ENCODE peak calls at places on chromosomes 1 and 21, in nine cellular contexts. One of them, this sample, is unnamed.

GRCh38 chr1:56411484-56412180 is 167.7 kb downstream of the PLPP3 start:
- DNase-seq in choroid plexus epithelial cell: no peak
- DNase-seq in IMR-90: no peak
- DNase-seq in heart right ventricle: peak; percentile 40
- DNase-seq in cardiac fibroblast: no peak
- DNase-seq in AG04449: no peak
- DNase-seq in fibroblast of mammary gland: peak; percentile 21
- DNase-seq in A549: no peak
- DNase-seq in cardiac muscle cell: peak; percentile 66
- DNase-seq in this sample: no peak

GRCh38 chr1:178033019-178033418 is 60.9 kb upstream of the RASAL2 start:
- DNase-seq in AG04449: no peak
- DNase-seq in cardiac muscle cell: no peak
- DNase-seq in heart right ventricle: no peak
- DNase-seq in choroid plexus epithelial cell: no peak
- DNase-seq in fibroblast of mammary gland: no peak
- DNase-seq in A549: no peak
- DNase-seq in cardiac fibroblast: no peak
- DNase-seq in IMR-90: no peak
- DNase-seq in this sample: no peak

GRCh38 chr1:55877440-55878232 is 662.5 kb upstream of the USP24 start:
- DNase-seq in IMR-90: peak; percentile 28
- DNase-seq in fibroblast of mammary gland: no peak
- DNase-seq in cardiac muscle cell: peak; percentile 11
- DNase-seq in cardiac fibroblast: no peak
- DNase-seq in A549: no peak
- DNase-seq in heart right ventricle: no peak
- DNase-seq in AG04449: no peak
- DNase-seq in choroid plexus epithelial cell: no peak
- DNase-seq in this sample: no peak

GRCh38 chr1:192967901-192968300 is 91.3 kb downstream of the UCHL5 start:
- DNase-seq in cardiac fibroblast: no peak
- DNase-seq in IMR-90: peak; percentile 5
- DNase-seq in AG04449: no peak
- DNase-seq in cardiac muscle cell: no peak
- DNase-seq in fibroblast of mammary gland: no peak
- DNase-seq in A549: no peak
- DNase-seq in heart right ventricle: no peak
- DNase-seq in choroid plexus epithelial cell: no peak
- DNase-seq in this sample: no peak

GRCh38 chr1:177239792-177240191 is 69.0 kb downstream of the BRINP2 start:
- DNase-seq in A549: no peak
- DNase-seq in cardiac fibroblast: no peak
- DNase-seq in cardiac muscle cell: no peak
- DNase-seq in heart right ventricle: no peak
- DNase-seq in IMR-90: no peak
- DNase-seq in choroid plexus epithelial cell: no peak
- DNase-seq in AG04449: no peak
- DNase-seq in fibroblast of mammary gland: peak; percentile 26
- DNase-seq in this sample: no peak

GRCh38 chr1:41773842-41774241 is 144.9 kb downstream of the HIVEP3 start:
- DNase-seq in choroid plexus epithelial cell: no peak
- DNase-seq in cardiac fibroblast: no peak
- DNase-seq in cardiac muscle cell: no peak
- DNase-seq in fibroblast of mammary gland: no peak
- DNase-seq in heart right ventricle: no peak
- DNase-seq in A549: no peak
- DNase-seq in IMR-90: no peak
- DNase-seq in AG04449: no peak
- DNase-seq in this sample: no peak

GRCh38 chr1:181676269-181676668 is 193.0 kb downstream of the CACNA1E start:
- DNase-seq in choroid plexus epithelial cell: peak; percentile 2
- DNase-seq in heart right ventricle: no peak
- DNase-seq in fibroblast of mammary gland: peak; percentile 45
- DNase-seq in AG04449: no peak
- DNase-seq in cardiac muscle cell: peak; percentile 1
- DNase-seq in cardiac fibroblast: peak; percentile 4
- DNase-seq in IMR-90: peak; percentile 4
- DNase-seq in A549: peak; percentile 46
- DNase-seq in this sample: peak; percentile 3

GRCh38 chr1:28205243-28205642 is 27.6 kb downstream of the DNAJC8 start:
- DNase-seq in heart right ventricle: no peak
- DNase-seq in cardiac muscle cell: no peak
- DNase-seq in IMR-90: no peak
- DNase-seq in fibroblast of mammary gland: no peak
- DNase-seq in choroid plexus epithelial cell: no peak
- DNase-seq in A549: no peak
- DNase-seq in AG04449: no peak
- DNase-seq in cardiac fibroblast: no peak
- DNase-seq in this sample: no peak

GRCh38 chr21:41370840-41371697 is 9.2 kb downstream of the MX2 start:
- DNase-seq in fibroblast of mammary gland: peak; percentile 68
- DNase-seq in A549: no peak
- DNase-seq in IMR-90: no peak
- DNase-seq in AG04449: no peak
- DNase-seq in cardiac muscle cell: peak; percentile 26
- DNase-seq in choroid plexus epithelial cell: no peak
- DNase-seq in cardiac fibroblast: no peak
- DNase-seq in heart right ventricle: no peak
- DNase-seq in this sample: no peak

GRCh38 chr1:173823776-173824314 is 628 bp upstream of the DARS2 start:
- DNase-seq in fibroblast of mammary gland: peak; percentile 60
- DNase-seq in A549: no peak
- DNase-seq in heart right ventricle: no peak
- DNase-seq in cardiac muscle cell: peak; percentile 1
- DNase-seq in IMR-90: peak; percentile 20
- DNase-seq in AG04449: no peak
- DNase-seq in cardiac fibroblast: peak; percentile 54
- DNase-seq in choroid plexus epithelial cell: no peak
- DNase-seq in this sample: no peak

GRCh38 chr21:39033878-39034589 is 149.2 kb downstream of the PSMG1 start:
- DNase-seq in A549: no peak
- DNase-seq in heart right ventricle: no peak
- DNase-seq in IMR-90: no peak
- DNase-seq in cardiac muscle cell: peak; percentile 49
- DNase-seq in cardiac fibroblast: peak; percentile 53
- DNase-seq in AG04449: no peak
- DNase-seq in fibroblast of mammary gland: no peak
- DNase-seq in choroid plexus epithelial cell: peak; percentile 64
- DNase-seq in this sample: no peak

GRCh38 chr1:199313444-199313843 is 674.6 kb downstream of the PTPRC start:
- DNase-seq in fibroblast of mammary gland: no peak
- DNase-seq in IMR-90: no peak
- DNase-seq in heart right ventricle: no peak
- DNase-seq in AG04449: no peak
- DNase-seq in cardiac fibroblast: no peak
- DNase-seq in choroid plexus epithelial cell: no peak
- DNase-seq in cardiac muscle cell: peak; percentile 27
- DNase-seq in A549: no peak
- DNase-seq in this sample: no peak

GRCh38 chr1:10031461-10031860 is 1.3 kb upstream of the UBE4B start:
- DNase-seq in choroid plexus epithelial cell: peak; percentile 67
- DNase-seq in IMR-90: peak; percentile 75
- DNase-seq in AG04449: peak; percentile 63
- DNase-seq in A549: peak; percentile 5
- DNase-seq in cardiac muscle cell: peak; percentile 58
- DNase-seq in fibroblast of mammary gland: no peak
- DNase-seq in heart right ventricle: no peak
- DNase-seq in cardiac fibroblast: peak; percentile 76
- DNase-seq in this sample: no peak

GRCh38 chr1:40755052-40755451 is 28.5 kb upstream of the KCNQ4 start:
- DNase-seq in heart right ventricle: no peak
- DNase-seq in choroid plexus epithelial cell: peak; percentile 66
- DNase-seq in A549: no peak
- DNase-seq in fibroblast of mammary gland: peak; percentile 62
- DNase-seq in cardiac muscle cell: peak; percentile 73
- DNase-seq in IMR-90: no peak
- DNase-seq in AG04449: no peak
- DNase-seq in cardiac fibroblast: peak; percentile 84
- DNase-seq in this sample: no peak

GRCh38 chr1:153961421-153961820 is 1.9 kb downstream of the SLC39A1 start:
- DNase-seq in heart right ventricle: no peak
- DNase-seq in fibroblast of mammary gland: no peak
- DNase-seq in choroid plexus epithelial cell: no peak
- DNase-seq in cardiac fibroblast: no peak
- DNase-seq in A549: no peak
- DNase-seq in AG04449: no peak
- DNase-seq in IMR-90: no peak
- DNase-seq in cardiac muscle cell: no peak
- DNase-seq in this sample: no peak
- H3K4me3 ChIP-seq in heart right ventricle: no peak overlapping the region
- H3K4me3 ChIP-seq in fibroblast of mammary gland: no peak overlapping the region
- H3K4me3 ChIP-seq in choroid plexus epithelial cell: no peak overlapping the region
- H3K4me3 ChIP-seq in cardiac fibroblast: peak overlapping the region; percentile 83
- H3K4me3 ChIP-seq in A549: no peak overlapping the region
- H3K4me3 ChIP-seq in AG04449: peak overlapping the region; percentile 85
- H3K4me3 ChIP-seq in IMR-90: no peak overlapping the region
- H3K4me3 ChIP-seq in cardiac muscle cell: no peak overlapping the region
- H3K4me3 ChIP-seq in this sample: peak overlapping the region; percentile 89

GRCh38 chr21:44654576-44654950 is at the start of gene KRTAP12-4:
- DNase-seq in IMR-90: no peak
- DNase-seq in fibroblast of mammary gland: no peak
- DNase-seq in AG04449: no peak
- DNase-seq in heart right ventricle: no peak
- DNase-seq in A549: no peak
- DNase-seq in choroid plexus epithelial cell: no peak
- DNase-seq in cardiac fibroblast: no peak
- DNase-seq in cardiac muscle cell: no peak
- DNase-seq in this sample: no peak
- TF ChIP-seq CTCF in IMR-90: no peak
- TF ChIP-seq CTCF in fibroblast of mammary gland: no peak
- TF ChIP-seq CTCF in AG04449: no peak
- TF ChIP-seq CTCF in heart right ventricle: no peak
- TF ChIP-seq CTCF in A549: no peak
- TF ChIP-seq CTCF in choroid plexus epithelial cell: no peak
- TF ChIP-seq CTCF in cardiac fibroblast: no peak
- TF ChIP-seq CTCF in cardiac muscle cell: no peak
- TF ChIP-seq CTCF in this sample: no peak

GRCh38 chr1:2414297-2414958 is 2.1 kb upstream of the PEX10 start:
- DNase-seq in cardiac muscle cell: peak; percentile 68
- DNase-seq in choroid plexus epithelial cell: peak; percentile 59
- DNase-seq in fibroblast of mammary gland: peak; percentile 49
- DNase-seq in A549: peak; percentile 57
- DNase-seq in heart right ventricle: peak; percentile 77
- DNase-seq in IMR-90: peak; percentile 34
- DNase-seq in cardiac fibroblast: peak; percentile 69
- DNase-seq in AG04449: no peak
- DNase-seq in this sample: peak; percentile 16
- H3K4me3 ChIP-seq in cardiac muscle cell: no peak overlapping the region
- H3K4me3 ChIP-seq in choroid plexus epithelial cell: no peak overlapping the region
- H3K4me3 ChIP-seq in fibroblast of mammary gland: no peak overlapping the region
- H3K4me3 ChIP-seq in A549: peak overlapping the region; percentile 64
- H3K4me3 ChIP-seq in heart right ventricle: no peak overlapping the region
- H3K4me3 ChIP-seq in IMR-90: no peak overlapping the region
- H3K4me3 ChIP-seq in cardiac fibroblast: no peak overlapping the region
- H3K4me3 ChIP-seq in AG04449: no peak overlapping the region
- H3K4me3 ChIP-seq in this sample: no peak overlapping the region

DNA sequence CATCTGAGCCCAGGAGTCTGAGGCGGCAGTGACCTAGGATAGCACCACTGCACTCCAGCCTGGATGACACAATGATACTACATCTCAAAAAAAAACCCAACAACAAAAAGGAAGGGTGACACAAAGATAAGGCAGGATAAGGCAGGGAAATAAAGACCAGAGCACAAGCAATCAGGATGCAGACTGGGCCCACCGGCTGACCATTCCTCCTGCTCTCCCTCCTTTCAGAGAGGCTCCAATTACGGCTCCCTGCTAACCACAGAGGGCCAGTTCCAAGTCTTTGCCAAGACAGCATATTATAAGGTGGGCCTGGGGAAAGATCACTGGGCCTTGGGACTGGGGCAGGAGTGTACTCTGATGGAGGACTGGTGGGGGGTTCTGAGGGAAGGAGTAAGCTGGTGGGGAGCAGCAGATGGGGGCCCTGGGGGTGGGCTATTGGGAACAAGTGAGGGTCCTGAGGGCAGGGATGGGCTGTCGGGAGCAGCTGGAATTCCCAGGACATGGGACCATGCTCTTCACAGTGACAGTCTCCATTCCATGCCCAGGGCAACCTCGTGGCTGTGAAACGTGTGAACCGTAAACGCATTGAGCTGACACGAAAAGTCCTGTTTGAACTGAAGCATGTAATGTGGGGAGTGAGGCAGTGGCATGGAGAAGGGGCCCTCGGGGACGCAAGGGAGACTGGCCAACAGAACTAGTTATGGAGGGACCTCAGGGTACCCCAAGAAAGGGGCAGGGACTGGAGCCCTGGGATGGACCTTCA is 7.3 kb downstream of the NPR1 start:
- DNase-seq in cardiac muscle cell: no peak
- DNase-seq in cardiac fibroblast: no peak
- DNase-seq in IMR-90: no peak
- DNase-seq in AG04449: no peak
- DNase-seq in heart right ventricle: no peak
- DNase-seq in fibroblast of mammary gland: no peak
- DNase-seq in choroid plexus epithelial cell: no peak
- DNase-seq in A549: no peak
- DNase-seq in this sample: no peak
- TF ChIP-seq CTCF in cardiac muscle cell: no peak
- TF ChIP-seq CTCF in cardiac fibroblast: no peak
- TF ChIP-seq CTCF in IMR-90: no peak
- TF ChIP-seq CTCF in AG04449: no peak
- TF ChIP-seq CTCF in heart right ventricle: no peak
- TF ChIP-seq CTCF in fibroblast of mammary gland: no peak
- TF ChIP-seq CTCF in choroid plexus epithelial cell: no peak
- TF ChIP-seq CTCF in A549: no peak
- TF ChIP-seq CTCF in this sample: no peak

DNA sequence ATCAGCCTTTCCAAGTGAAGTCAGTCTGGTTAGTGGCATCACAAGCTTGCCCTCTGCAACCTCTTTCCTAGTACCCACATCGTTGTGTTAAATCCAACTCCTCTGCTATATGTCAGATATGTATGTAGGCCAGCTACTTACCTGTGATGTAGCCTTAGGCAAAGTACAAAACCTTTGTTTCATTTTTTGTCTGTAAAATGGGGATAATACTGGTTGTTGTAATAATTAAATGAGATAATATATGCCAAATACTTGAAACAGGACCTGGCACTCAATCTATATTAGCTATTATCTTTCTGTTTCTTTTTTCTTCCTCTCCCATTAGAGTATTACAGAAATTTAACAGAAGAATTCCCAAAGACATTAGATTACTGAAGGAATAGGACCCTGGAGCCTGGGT is 1.2 kb downstream of the PCP4L1 start:
- DNase-seq in fibroblast of mammary gland: no peak
- DNase-seq in IMR-90: no peak
- DNase-seq in A549: no peak
- DNase-seq in cardiac muscle cell: no peak
- DNase-seq in cardiac fibroblast: no peak
- DNase-seq in choroid plexus epithelial cell: no peak
- DNase-seq in AG04449: no peak
- DNase-seq in heart right ventricle: no peak
- DNase-seq in this sample: no peak
- H3K4me3 ChIP-seq in fibroblast of mammary gland: no peak overlapping the region
- H3K4me3 ChIP-seq in IMR-90: no peak overlapping the region
- H3K4me3 ChIP-seq in A549: no peak overlapping the region
- H3K4me3 ChIP-seq in cardiac muscle cell: no peak overlapping the region
- H3K4me3 ChIP-seq in cardiac fibroblast: no peak overlapping the region
- H3K4me3 ChIP-seq in choroid plexus epithelial cell: no peak overlapping the region
- H3K4me3 ChIP-seq in AG04449: no peak overlapping the region
- H3K4me3 ChIP-seq in heart right ventricle: no peak overlapping the region
- H3K4me3 ChIP-seq in this sample: no peak overlapping the region

This sample was measured in astrocyte of the cerebellum.